ENCODE peak calls at places on chromosome 5, in seven cellular contexts. S is dorsolateral prefrontal cortex, F is transverse colon, X is fibroblast of lung, V is uterus, U is cardiac fibroblast, B is choroid plexus epithelial cell. T is an unnamed sample.

GRCh38 chr5:162052671-162053070 is 14.9 kb upstream of the GABRG2 start:
- DNase-seq in S (no peak), F (no peak), X (no peak), V (no peak), U (no peak), B (no peak), T (no peak)

GRCh38 chr5:59007460-59008063 is 424.7 kb downstream of the RAB3C start:
- DNase-seq in S (no peak), F (no peak), X (peak; percentile 66), V (no peak), U (peak; percentile 55), B (peak; percentile 57), T (peak; percentile 50)

GRCh38 chr5:93294184-93294583 is 286.8 kb downstream of the NR2F1-AS1 start:
- DNase-seq in S (no peak), F (no peak), X (no peak), V (no peak), U (peak; percentile 62), B (peak; percentile 46), T (peak; percentile 43)

GRCh38 chr5:61744690-61745619 is 412.9 kb downstream of the ZSWIM6 start:
- DNase-seq in S (no peak), F (no peak), X (no peak), V (no peak), U (no peak), B (no peak), T (no peak)

GRCh38 chr5:33306758-33307157 is 134.0 kb upstream of the TARS1 start:
- DNase-seq in S (no peak), F (no peak), X (no peak), V (no peak), U (peak; percentile 20), B (peak; percentile 39), T (peak; percentile 52)

GRCh38 chr5:169716287-169716686 is 79.2 kb downstream of the DOCK2 start:
- DNase-seq in S (no peak), F (no peak), X (peak; percentile 82), V (no peak), U (peak; percentile 87), B (peak; percentile 86), T (peak; percentile 64)

GRCh38 chr5:111984044-111984443 is 227.1 kb upstream of the NREP start:
- DNase-seq in S (no peak), F (no peak), X (peak; percentile 42), V (no peak), U (peak; percentile 94), B (peak; percentile 89), T (peak; percentile 90)

GRCh38 chr5:149457393-149457763 is 78.3 kb upstream of the IL17B start:
- DNase-seq in S (no peak), F (no peak), X (no peak), V (no peak), U (no peak), B (no peak), T (no peak)

GRCh38 chr5:67061511-67061910 is 135.1 kb downstream of the CD180 start:
- DNase-seq in S (no peak), F (no peak), X (no peak), V (no peak), U (no peak), B (no peak), T (no peak)

GRCh38 chr5:34547300-34548085 is 108.6 kb upstream of the RAI14 start:
- DNase-seq in S (no peak), F (no peak), X (no peak), V (no peak), U (no peak), B (no peak), T (no peak)

GRCh38 chr5:137649228-137649890 is 86.5 kb downstream of the KLHL3 start:
- DNase-seq in S (no peak), F (no peak), X (peak; percentile 79), V (no peak), U (peak; percentile 48), B (peak; percentile 88), T (no peak)

GRCh38 chr5:127486471-127486870 is 31.0 kb upstream of the PRRC1 start:
- DNase-seq in S (no peak), F (no peak), X (no peak), V (no peak), U (no peak), B (no peak), T (no peak)

GRCh38 chr5:104937591-104937990 is 1375.0 kb upstream of the NUDT12 start:
- DNase-seq in S (no peak), F (no peak), X (peak; percentile 3), V (no peak), U (no peak), B (peak; percentile 22), T (no peak)

GRCh38 chr5:5494489-5495402 is 72.3 kb downstream of the ICE1 start:
- DNase-seq in S (peak; percentile 59), F (peak; percentile 90), X (peak; percentile 52), V (peak; percentile 67), U (peak; percentile 51), B (peak; percentile 78), T (peak; percentile 47)

GRCh38 chr5:142597546-142598337 is 88.1 kb downstream of the FGF1 start:
- DNase-seq in S (peak; percentile 50), F (no peak), X (peak; percentile 77), V (no peak), U (peak; percentile 90), B (peak; percentile 80), T (peak; percentile 80)

GRCh38 chr5:153476767-153477166 is 13.7 kb upstream of the GRIA1 start:
- DNase-seq in S (no peak), F (no peak), X (peak; percentile 90), V (no peak), U (peak; percentile 93), B (peak; percentile 88), T (peak; percentile 86)

GRCh38 chr5:156526081-156527017 is 199.4 kb downstream of the SGCD start:
- DNase-seq in S (no peak), F (no peak), X (peak; percentile 66), V (no peak), U (no peak), B (no peak), T (no peak)

GRCh38 chr5:76477576-76477975 is 74.5 kb downstream of the IQGAP2 start:
- DNase-seq in S (no peak), F (no peak), X (no peak), V (no peak), U (no peak), B (no peak), T (no peak)

GRCh38 chr5:158322620-158323019 is 463.7 kb upstream of the CLINT1 start:
- DNase-seq in S (no peak), F (no peak), X (no peak), V (no peak), U (no peak), B (no peak), T (no peak)

GRCh38 chr5:99544326-99544725 is 615.5 kb upstream of the CHD1 start:
- DNase-seq in S (no peak), F (no peak), X (no peak), V (no peak), U (no peak), B (peak; percentile 6), T (no peak)

GRCh38 chr5:91383956-91384300 is 811 bp upstream of the ARRDC3 start:
- DNase-seq in S (no peak), F (peak; percentile 28), X (no peak), V (no peak), U (peak; percentile 38), B (peak; percentile 42), T (no peak)

GRCh38 chr5:143086851-143087637 is 316.4 kb downstream of the NR3C1 start:
- DNase-seq in S (no peak), F (no peak), X (no peak), V (no peak), U (no peak), B (peak; percentile 79), T (peak; percentile 20)

GRCh38 chr5:76941000-76941399 is 11.8 kb upstream of the CRHBP start:
- DNase-seq in S (no peak), F (no peak), X (no peak), V (no peak), U (peak; percentile 83), B (no peak), T (no peak)

GRCh38 chr5:151600069-151600665 is 9.0 kb upstream of the FAT2 start:
- DNase-seq in S (no peak), F (no peak), X (no peak), V (no peak), U (no peak), B (no peak), T (no peak)

GRCh38 chr5:118060833-118061232 is 927.5 kb downstream of the DTWD2 start:
- DNase-seq in S (no peak), F (no peak), X (no peak), V (no peak), U (no peak), B (no peak), T (no peak)
- TF ChIP-seq CTCF in S (no peak), F (no peak), X (no peak), V (no peak), U (no peak), B (no peak), T (no peak)

GRCh38 chr5:2752875-2753435 is 1.5 kb upstream of the IRX2 start:
- DNase-seq in S (no peak), F (no peak), X (no peak), V (no peak), U (no peak), B (no peak), T (no peak)
- H3K4me3 ChIP-seq in S (no peak overlapping the region), F (no peak overlapping the region), X (peak overlapping the region; percentile 55), V (no peak overlapping the region), U (peak overlapping the region; percentile 54), B (no peak overlapping the region), T (peak overlapping the region; percentile 37)

DNA sequence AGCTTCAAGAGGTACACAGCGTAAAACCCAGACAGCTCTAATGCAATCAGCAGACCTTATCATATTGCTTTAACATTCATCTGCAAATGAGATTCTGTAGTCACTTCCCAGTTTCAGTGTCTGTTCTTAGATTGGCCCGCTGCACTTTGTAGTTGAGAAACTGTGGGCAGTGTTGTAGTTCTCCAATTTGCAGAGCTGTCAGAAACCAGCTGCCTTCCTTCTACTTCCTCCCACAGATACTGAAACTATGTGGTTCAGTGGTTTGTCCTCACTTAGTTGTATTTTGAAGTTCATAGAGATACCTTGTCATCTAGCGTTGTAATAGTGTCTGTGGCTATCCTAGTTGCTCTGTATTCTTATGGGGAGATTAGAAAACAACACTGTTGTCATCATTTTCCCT is 39.6 kb upstream of the TRIM36 start:
- DNase-seq in S (no peak), F (peak; percentile 36), X (peak; percentile 50), V (no peak), U (peak; percentile 12), B (peak; percentile 45), T (no peak)
- TF ChIP-seq CTCF in S (no peak), F (no peak), X (no peak), V (no peak), U (no peak), B (no peak), T (no peak)

GRCh38 chr5:179361204-179361603 is 15.9 kb upstream of the ADAMTS2 start:
- DNase-seq in S (no peak), F (no peak), X (no peak), V (no peak), U (no peak), B (no peak), T (no peak)

GRCh38 chr5:179354305-179354882 is 9.1 kb upstream of the ADAMTS2 start:
- DNase-seq in S (no peak), F (no peak), X (no peak), V (no peak), U (no peak), B (no peak), T (no peak)

GRCh38 chr5:179357036-179357435 is 11.8 kb upstream of the ADAMTS2 start:
- DNase-seq in S (no peak), F (no peak), X (peak; percentile 78), V (no peak), U (no peak), B (peak; percentile 40), T (no peak)

GRCh38 chr5:179355976-179356968 is 11.0 kb upstream of the ADAMTS2 start:
- DNase-seq in S (no peak), F (no peak), X (peak; percentile 98), V (no peak), U (peak; percentile 94), B (peak; percentile 95), T (no peak)
- H3K4me3 ChIP-seq in S (no peak overlapping the region), F (no peak overlapping the region), X (no peak overlapping the region), V (no peak overlapping the region), U (no peak overlapping the region), B (no peak overlapping the region), T (no peak overlapping the region)

GRCh38 chr5:173574983-173575382 is 41.5 kb downstream of the BOD1 start:
- DNase-seq in S (no peak), F (no peak), X (no peak), V (no peak), U (no peak), B (no peak), T (no peak)
- TF ChIP-seq CTCF in S (no peak), F (no peak), X (no peak), V (no peak), U (no peak), B (no peak), T (no peak)